ENCODE peak calls at places on chromosomes 4 and X, in ten cellular contexts. One of them, this sample, is unnamed.

GRCh38 chr4:47160095-47160494 is 128.7 kb downstream of the GABRB1 start:
- DNase-seq in BJ: no peak
- DNase-seq in T-helper 17 cell: no peak
- DNase-seq in dorsolateral prefrontal cortex: no peak
- DNase-seq in endothelial cell: no peak
- DNase-seq in H1: no peak
- DNase-seq in AG08395: no peak
- DNase-seq in stimulated activated CD8-positive, alpha-beta memory T cell treated with anti-CD3 and anti-CD28 coated beads, Interleukin-15, amount 100 ng/mL, for 24 hours: no peak
- DNase-seq in activated T-cell treated with anti-CD3 and anti-CD28 coated beads for 48 hours: no peak
- DNase-seq in HL-60: peak; percentile 29
- DNase-seq in this sample: no peak

GRCh38 chr4:182576609-182577289 is 333.5 kb downstream of the TENM3 start:
- DNase-seq in BJ: no peak
- DNase-seq in T-helper 17 cell: no peak
- DNase-seq in dorsolateral prefrontal cortex: no peak
- DNase-seq in endothelial cell: no peak
- DNase-seq in H1: no peak
- DNase-seq in AG08395: no peak
- DNase-seq in stimulated activated CD8-positive, alpha-beta memory T cell treated with anti-CD3 and anti-CD28 coated beads, Interleukin-15, amount 100 ng/mL, for 24 hours: no peak
- DNase-seq in activated T-cell treated with anti-CD3 and anti-CD28 coated beads for 48 hours: no peak
- DNase-seq in HL-60: no peak
- DNase-seq in this sample: no peak

GRCh38 chrX:72255445-72255844 is 16.6 kb upstream of the ERCC6L start:
- DNase-seq in BJ: no peak
- DNase-seq in T-helper 17 cell: no peak
- DNase-seq in dorsolateral prefrontal cortex: peak; percentile 19
- DNase-seq in endothelial cell: peak; percentile 30
- DNase-seq in H1: no peak
- DNase-seq in AG08395: no peak
- DNase-seq in stimulated activated CD8-positive, alpha-beta memory T cell treated with anti-CD3 and anti-CD28 coated beads, Interleukin-15, amount 100 ng/mL, for 24 hours: no peak
- DNase-seq in activated T-cell treated with anti-CD3 and anti-CD28 coated beads for 48 hours: no peak
- DNase-seq in HL-60: no peak
- DNase-seq in this sample: peak; percentile 5

GRCh38 chr4:11230888-11231287 is 197.8 kb downstream of the HS3ST1 start:
- DNase-seq in BJ: no peak
- DNase-seq in T-helper 17 cell: no peak
- DNase-seq in dorsolateral prefrontal cortex: no peak
- DNase-seq in endothelial cell: no peak
- DNase-seq in H1: peak; percentile 31
- DNase-seq in AG08395: no peak
- DNase-seq in stimulated activated CD8-positive, alpha-beta memory T cell treated with anti-CD3 and anti-CD28 coated beads, Interleukin-15, amount 100 ng/mL, for 24 hours: no peak
- DNase-seq in activated T-cell treated with anti-CD3 and anti-CD28 coated beads for 48 hours: no peak
- DNase-seq in HL-60: no peak
- DNase-seq in this sample: no peak

GRCh38 chrX:130110379-130111219 is at the start of gene ELF4:
- DNase-seq in BJ: no peak
- DNase-seq in T-helper 17 cell: peak; percentile 63
- DNase-seq in dorsolateral prefrontal cortex: no peak
- DNase-seq in endothelial cell: no peak
- DNase-seq in H1: no peak
- DNase-seq in AG08395: peak; percentile 59
- DNase-seq in stimulated activated CD8-positive, alpha-beta memory T cell treated with anti-CD3 and anti-CD28 coated beads, Interleukin-15, amount 100 ng/mL, for 24 hours: no peak
- DNase-seq in activated T-cell treated with anti-CD3 and anti-CD28 coated beads for 48 hours: peak; percentile 47
- DNase-seq in HL-60: peak; percentile 52
- DNase-seq in this sample: no peak

GRCh38 chr4:7964890-7965662 is 25.4 kb upstream of the AFAP1 start:
- DNase-seq in BJ: no peak
- DNase-seq in T-helper 17 cell: peak; percentile 44
- DNase-seq in dorsolateral prefrontal cortex: no peak
- DNase-seq in endothelial cell: no peak
- DNase-seq in H1: no peak
- DNase-seq in AG08395: peak; percentile 28
- DNase-seq in stimulated activated CD8-positive, alpha-beta memory T cell treated with anti-CD3 and anti-CD28 coated beads, Interleukin-15, amount 100 ng/mL, for 24 hours: no peak
- DNase-seq in activated T-cell treated with anti-CD3 and anti-CD28 coated beads for 48 hours: no peak
- DNase-seq in HL-60: no peak
- DNase-seq in this sample: no peak

GRCh38 chrX:24190500-24191156 is 41.1 kb downstream of the ZFX start:
- DNase-seq in BJ: no peak
- DNase-seq in T-helper 17 cell: no peak
- DNase-seq in dorsolateral prefrontal cortex: no peak
- DNase-seq in endothelial cell: no peak
- DNase-seq in H1: no peak
- DNase-seq in AG08395: peak; percentile 43
- DNase-seq in stimulated activated CD8-positive, alpha-beta memory T cell treated with anti-CD3 and anti-CD28 coated beads, Interleukin-15, amount 100 ng/mL, for 24 hours: no peak
- DNase-seq in activated T-cell treated with anti-CD3 and anti-CD28 coated beads for 48 hours: no peak
- DNase-seq in HL-60: no peak
- DNase-seq in this sample: no peak

GRCh38 chr4:151184523-151185458 is 85.4 kb downstream of the RPS3A start:
- DNase-seq in BJ: no peak
- DNase-seq in T-helper 17 cell: no peak
- DNase-seq in dorsolateral prefrontal cortex: no peak
- DNase-seq in endothelial cell: no peak
- DNase-seq in H1: no peak
- DNase-seq in AG08395: peak; percentile 29
- DNase-seq in stimulated activated CD8-positive, alpha-beta memory T cell treated with anti-CD3 and anti-CD28 coated beads, Interleukin-15, amount 100 ng/mL, for 24 hours: no peak
- DNase-seq in activated T-cell treated with anti-CD3 and anti-CD28 coated beads for 48 hours: no peak
- DNase-seq in HL-60: no peak
- DNase-seq in this sample: no peak

GRCh38 chrX:129540725-129541184 is 696 bp downstream of the OCRL start:
- DNase-seq in BJ: no peak
- DNase-seq in T-helper 17 cell: no peak
- DNase-seq in dorsolateral prefrontal cortex: no peak
- DNase-seq in endothelial cell: peak; percentile 4
- DNase-seq in H1: no peak
- DNase-seq in AG08395: no peak
- DNase-seq in stimulated activated CD8-positive, alpha-beta memory T cell treated with anti-CD3 and anti-CD28 coated beads, Interleukin-15, amount 100 ng/mL, for 24 hours: no peak
- DNase-seq in activated T-cell treated with anti-CD3 and anti-CD28 coated beads for 48 hours: no peak
- DNase-seq in HL-60: peak; percentile 54
- DNase-seq in this sample: no peak

GRCh38 chrX:26026179-26026578 is 112.0 kb upstream of the MAGEB18 start:
- DNase-seq in BJ: no peak
- DNase-seq in T-helper 17 cell: no peak
- DNase-seq in dorsolateral prefrontal cortex: no peak
- DNase-seq in endothelial cell: no peak
- DNase-seq in H1: no peak
- DNase-seq in AG08395: no peak
- DNase-seq in stimulated activated CD8-positive, alpha-beta memory T cell treated with anti-CD3 and anti-CD28 coated beads, Interleukin-15, amount 100 ng/mL, for 24 hours: no peak
- DNase-seq in activated T-cell treated with anti-CD3 and anti-CD28 coated beads for 48 hours: no peak
- DNase-seq in HL-60: no peak
- DNase-seq in this sample: no peak

GRCh38 chrX:12370444-12371089 is 232.3 kb downstream of the FRMPD4 start:
- DNase-seq in BJ: peak; percentile 89
- DNase-seq in T-helper 17 cell: no peak
- DNase-seq in dorsolateral prefrontal cortex: no peak
- DNase-seq in endothelial cell: no peak
- DNase-seq in H1: no peak
- DNase-seq in AG08395: peak; percentile 63
- DNase-seq in stimulated activated CD8-positive, alpha-beta memory T cell treated with anti-CD3 and anti-CD28 coated beads, Interleukin-15, amount 100 ng/mL, for 24 hours: no peak
- DNase-seq in activated T-cell treated with anti-CD3 and anti-CD28 coated beads for 48 hours: no peak
- DNase-seq in HL-60: no peak
- DNase-seq in this sample: no peak

GRCh38 chr4:159055851-159056250 is 47.0 kb upstream of the RAPGEF2 start:
- DNase-seq in BJ: no peak
- DNase-seq in T-helper 17 cell: no peak
- DNase-seq in dorsolateral prefrontal cortex: no peak
- DNase-seq in endothelial cell: no peak
- DNase-seq in H1: no peak
- DNase-seq in AG08395: no peak
- DNase-seq in stimulated activated CD8-positive, alpha-beta memory T cell treated with anti-CD3 and anti-CD28 coated beads, Interleukin-15, amount 100 ng/mL, for 24 hours: no peak
- DNase-seq in activated T-cell treated with anti-CD3 and anti-CD28 coated beads for 48 hours: no peak
- DNase-seq in HL-60: no peak
- DNase-seq in this sample: no peak

GRCh38 chr4:3640587-3640962 is 108.4 kb upstream of the LRPAP1 start:
- DNase-seq in BJ: no peak
- DNase-seq in T-helper 17 cell: no peak
- DNase-seq in dorsolateral prefrontal cortex: no peak
- DNase-seq in endothelial cell: no peak
- DNase-seq in H1: no peak
- DNase-seq in AG08395: no peak
- DNase-seq in stimulated activated CD8-positive, alpha-beta memory T cell treated with anti-CD3 and anti-CD28 coated beads, Interleukin-15, amount 100 ng/mL, for 24 hours: no peak
- DNase-seq in activated T-cell treated with anti-CD3 and anti-CD28 coated beads for 48 hours: no peak
- DNase-seq in HL-60: no peak
- DNase-seq in this sample: no peak

GRCh38 chr4:16199132-16199531 is 27.1 kb downstream of the TAPT1 start:
- DNase-seq in BJ: no peak
- DNase-seq in T-helper 17 cell: no peak
- DNase-seq in dorsolateral prefrontal cortex: no peak
- DNase-seq in endothelial cell: no peak
- DNase-seq in H1: no peak
- DNase-seq in AG08395: peak; percentile 24
- DNase-seq in stimulated activated CD8-positive, alpha-beta memory T cell treated with anti-CD3 and anti-CD28 coated beads, Interleukin-15, amount 100 ng/mL, for 24 hours: no peak
- DNase-seq in activated T-cell treated with anti-CD3 and anti-CD28 coated beads for 48 hours: no peak
- DNase-seq in HL-60: no peak
- DNase-seq in this sample: no peak

GRCh38 chr4:7044415-7044930 is 1.3 kb downstream of the TADA2B start:
- DNase-seq in BJ: no peak
- DNase-seq in T-helper 17 cell: no peak
- DNase-seq in dorsolateral prefrontal cortex: no peak
- DNase-seq in endothelial cell: no peak
- DNase-seq in H1: no peak
- DNase-seq in AG08395: peak; percentile 16
- DNase-seq in stimulated activated CD8-positive, alpha-beta memory T cell treated with anti-CD3 and anti-CD28 coated beads, Interleukin-15, amount 100 ng/mL, for 24 hours: no peak
- DNase-seq in activated T-cell treated with anti-CD3 and anti-CD28 coated beads for 48 hours: no peak
- DNase-seq in HL-60: no peak
- DNase-seq in this sample: no peak

GRCh38 chr4:1582227-1582626 is 101.9 kb downstream of the FAM53A start:
- DNase-seq in BJ: no peak
- DNase-seq in T-helper 17 cell: no peak
- DNase-seq in dorsolateral prefrontal cortex: no peak
- DNase-seq in endothelial cell: no peak
- DNase-seq in H1: no peak
- DNase-seq in AG08395: no peak
- DNase-seq in stimulated activated CD8-positive, alpha-beta memory T cell treated with anti-CD3 and anti-CD28 coated beads, Interleukin-15, amount 100 ng/mL, for 24 hours: no peak
- DNase-seq in activated T-cell treated with anti-CD3 and anti-CD28 coated beads for 48 hours: no peak
- DNase-seq in HL-60: no peak
- DNase-seq in this sample: no peak

GRCh38 chr4:95124906-95125504 is 367.2 kb downstream of the BMPR1B start:
- DNase-seq in BJ: no peak
- DNase-seq in T-helper 17 cell: no peak
- DNase-seq in dorsolateral prefrontal cortex: peak; percentile 42
- DNase-seq in endothelial cell: peak; percentile 34
- DNase-seq in H1: peak; percentile 9
- DNase-seq in AG08395: peak; percentile 58
- DNase-seq in stimulated activated CD8-positive, alpha-beta memory T cell treated with anti-CD3 and anti-CD28 coated beads, Interleukin-15, amount 100 ng/mL, for 24 hours: no peak
- DNase-seq in activated T-cell treated with anti-CD3 and anti-CD28 coated beads for 48 hours: no peak
- DNase-seq in HL-60: peak; percentile 3
- DNase-seq in this sample: no peak

GRCh38 chr4:25236971-25237370 is 3.1 kb downstream of the PI4K2B start:
- DNase-seq in BJ: no peak
- DNase-seq in T-helper 17 cell: no peak
- DNase-seq in dorsolateral prefrontal cortex: no peak
- DNase-seq in endothelial cell: no peak
- DNase-seq in H1: no peak
- DNase-seq in AG08395: no peak
- DNase-seq in stimulated activated CD8-positive, alpha-beta memory T cell treated with anti-CD3 and anti-CD28 coated beads, Interleukin-15, amount 100 ng/mL, for 24 hours: no peak
- DNase-seq in activated T-cell treated with anti-CD3 and anti-CD28 coated beads for 48 hours: no peak
- DNase-seq in HL-60: no peak
- DNase-seq in this sample: no peak

GRCh38 chr4:68869274-68869773 is 53.5 kb downstream of the UGT2B10 start:
- DNase-seq in BJ: no peak
- DNase-seq in T-helper 17 cell: no peak
- DNase-seq in dorsolateral prefrontal cortex: no peak
- DNase-seq in endothelial cell: no peak
- DNase-seq in H1: no peak
- DNase-seq in AG08395: no peak
- DNase-seq in stimulated activated CD8-positive, alpha-beta memory T cell treated with anti-CD3 and anti-CD28 coated beads, Interleukin-15, amount 100 ng/mL, for 24 hours: no peak
- DNase-seq in activated T-cell treated with anti-CD3 and anti-CD28 coated beads for 48 hours: no peak
- DNase-seq in HL-60: no peak
- DNase-seq in this sample: no peak

GRCh38 chr4:165209796-165210195 is 2.4 kb downstream of the KLHL2 start:
- DNase-seq in BJ: no peak
- DNase-seq in T-helper 17 cell: no peak
- DNase-seq in dorsolateral prefrontal cortex: no peak
- DNase-seq in endothelial cell: no peak
- DNase-seq in H1: no peak
- DNase-seq in AG08395: no peak
- DNase-seq in stimulated activated CD8-positive, alpha-beta memory T cell treated with anti-CD3 and anti-CD28 coated beads, Interleukin-15, amount 100 ng/mL, for 24 hours: no peak
- DNase-seq in activated T-cell treated with anti-CD3 and anti-CD28 coated beads for 48 hours: no peak
- DNase-seq in HL-60: no peak
- DNase-seq in this sample: no peak

GRCh38 chr4:147772459-147772969 is 40.6 kb downstream of the ARHGAP10 start:
- DNase-seq in BJ: no peak
- DNase-seq in T-helper 17 cell: no peak
- DNase-seq in dorsolateral prefrontal cortex: no peak
- DNase-seq in endothelial cell: no peak
- DNase-seq in H1: no peak
- DNase-seq in AG08395: peak; percentile 66
- DNase-seq in stimulated activated CD8-positive, alpha-beta memory T cell treated with anti-CD3 and anti-CD28 coated beads, Interleukin-15, amount 100 ng/mL, for 24 hours: no peak
- DNase-seq in activated T-cell treated with anti-CD3 and anti-CD28 coated beads for 48 hours: no peak
- DNase-seq in HL-60: no peak
- DNase-seq in this sample: no peak

GRCh38 chr4:150164956-150165355 is 86.7 kb downstream of the DCLK2 start:
- DNase-seq in BJ: no peak
- DNase-seq in T-helper 17 cell: no peak
- DNase-seq in dorsolateral prefrontal cortex: no peak
- DNase-seq in endothelial cell: no peak
- DNase-seq in H1: no peak
- DNase-seq in AG08395: no peak
- DNase-seq in stimulated activated CD8-positive, alpha-beta memory T cell treated with anti-CD3 and anti-CD28 coated beads, Interleukin-15, amount 100 ng/mL, for 24 hours: no peak
- DNase-seq in activated T-cell treated with anti-CD3 and anti-CD28 coated beads for 48 hours: no peak
- DNase-seq in HL-60: no peak
- DNase-seq in this sample: no peak

GRCh38 chr4:152106113-152106763 is 345.4 kb upstream of the GATB start:
- DNase-seq in BJ: peak; percentile 94
- DNase-seq in T-helper 17 cell: no peak
- DNase-seq in dorsolateral prefrontal cortex: peak; percentile 58
- DNase-seq in endothelial cell: peak; percentile 28
- DNase-seq in H1: no peak
- DNase-seq in AG08395: peak; percentile 91
- DNase-seq in stimulated activated CD8-positive, alpha-beta memory T cell treated with anti-CD3 and anti-CD28 coated beads, Interleukin-15, amount 100 ng/mL, for 24 hours: no peak
- DNase-seq in activated T-cell treated with anti-CD3 and anti-CD28 coated beads for 48 hours: no peak
- DNase-seq in HL-60: peak; percentile 47
- DNase-seq in this sample: no peak

GRCh38 chr4:2042207-2042946 is 16.8 kb upstream of the NAT8L start:
- DNase-seq in BJ: no peak
- DNase-seq in T-helper 17 cell: peak; percentile 24
- DNase-seq in dorsolateral prefrontal cortex: no peak
- DNase-seq in endothelial cell: peak; percentile 34
- DNase-seq in H1: no peak
- DNase-seq in AG08395: peak; percentile 37
- DNase-seq in stimulated activated CD8-positive, alpha-beta memory T cell treated with anti-CD3 and anti-CD28 coated beads, Interleukin-15, amount 100 ng/mL, for 24 hours: no peak
- DNase-seq in activated T-cell treated with anti-CD3 and anti-CD28 coated beads for 48 hours: no peak
- DNase-seq in HL-60: no peak
- DNase-seq in this sample: no peak

GRCh38 chr4:88104902-88105610 is 53.4 kb downstream of the ABCG2 start:
- DNase-seq in BJ: peak; percentile 54
- DNase-seq in T-helper 17 cell: no peak
- DNase-seq in dorsolateral prefrontal cortex: no peak
- DNase-seq in endothelial cell: no peak
- DNase-seq in H1: no peak
- DNase-seq in AG08395: peak; percentile 53
- DNase-seq in stimulated activated CD8-positive, alpha-beta memory T cell treated with anti-CD3 and anti-CD28 coated beads, Interleukin-15, amount 100 ng/mL, for 24 hours: no peak
- DNase-seq in activated T-cell treated with anti-CD3 and anti-CD28 coated beads for 48 hours: no peak
- DNase-seq in HL-60: no peak
- DNase-seq in this sample: no peak

GRCh38 chr4:156970501-156971167 is 965 bp downstream of the PDGFC start:
- DNase-seq in BJ: no peak
- DNase-seq in T-helper 17 cell: no peak
- DNase-seq in dorsolateral prefrontal cortex: peak; percentile 44
- DNase-seq in endothelial cell: peak; percentile 69
- DNase-seq in H1: no peak
- DNase-seq in AG08395: peak; percentile 63
- DNase-seq in stimulated activated CD8-positive, alpha-beta memory T cell treated with anti-CD3 and anti-CD28 coated beads, Interleukin-15, amount 100 ng/mL, for 24 hours: no peak
- DNase-seq in activated T-cell treated with anti-CD3 and anti-CD28 coated beads for 48 hours: no peak
- DNase-seq in HL-60: peak; percentile 48
- DNase-seq in this sample: peak; percentile 53

GRCh38 chr4:24855741-24856140 is 57.1 kb downstream of the CCDC149 start:
- DNase-seq in BJ: no peak
- DNase-seq in T-helper 17 cell: no peak
- DNase-seq in dorsolateral prefrontal cortex: no peak
- DNase-seq in endothelial cell: no peak
- DNase-seq in H1: no peak
- DNase-seq in AG08395: no peak
- DNase-seq in stimulated activated CD8-positive, alpha-beta memory T cell treated with anti-CD3 and anti-CD28 coated beads, Interleukin-15, amount 100 ng/mL, for 24 hours: no peak
- DNase-seq in activated T-cell treated with anti-CD3 and anti-CD28 coated beads for 48 hours: no peak
- DNase-seq in HL-60: no peak
- DNase-seq in this sample: no peak

GRCh38 chr4:7074423-7074822 is 6.6 kb upstream of the GRPEL1 start:
- DNase-seq in BJ: no peak
- DNase-seq in T-helper 17 cell: no peak
- DNase-seq in dorsolateral prefrontal cortex: no peak
- DNase-seq in endothelial cell: no peak
- DNase-seq in H1: no peak
- DNase-seq in AG08395: peak; percentile 32
- DNase-seq in stimulated activated CD8-positive, alpha-beta memory T cell treated with anti-CD3 and anti-CD28 coated beads, Interleukin-15, amount 100 ng/mL, for 24 hours: no peak
- DNase-seq in activated T-cell treated with anti-CD3 and anti-CD28 coated beads for 48 hours: no peak
- DNase-seq in HL-60: no peak
- DNase-seq in this sample: no peak

This sample was measured in amygdala.